ENCODE peak calls at places on chromosomes 3 and 15, in six cellular contexts. A is H9, U is IMR-90, W is trophoblast cell, K is mesenchymal stem cell, D is H1. I is an unnamed sample.

GRCh38 chr3:136350132-136350531 is 100.0 kb downstream of the PCCB start:
- DNase-seq in A (no peak), U (peak; percentile 98), W (peak; percentile 59), K (peak; percentile 91), D (no peak), I (no peak)

GRCh38 chr3:23480324-23480704 is 277.2 kb downstream of the UBE2E2 start:
- DNase-seq in A (no peak), U (no peak), W (no peak), K (no peak), D (no peak), I (no peak)

GRCh38 chr3:144444546-144444945 is 472.9 kb downstream of the DIPK2A start:
- DNase-seq in A (no peak), U (no peak), W (no peak), K (no peak), D (no peak), I (no peak)

GRCh38 chr15:76140069-76140454 is 80.3 kb downstream of the TMEM266 start:
- DNase-seq in A (peak; percentile 67), U (no peak), W (no peak), K (peak; percentile 1), D (no peak), I (no peak)

GRCh38 chr3:33544126-33544525 is 103.9 kb upstream of the UBP1 start:
- DNase-seq in A (no peak), U (peak; percentile 37), W (no peak), K (no peak), D (no peak), I (no peak)

GRCh38 chr3:15982667-15983145 is 184.9 kb upstream of the ANKRD28 start:
- DNase-seq in A (no peak), U (peak; percentile 96), W (peak; percentile 88), K (peak; percentile 97), D (no peak), I (peak; percentile 39)

GRCh38 chr3:42179110-42179725 is 86.8 kb downstream of the CCK start:
- DNase-seq in A (peak; percentile 66), U (peak; percentile 93), W (peak; percentile 80), K (peak; percentile 89), D (no peak), I (peak; percentile 48)

GRCh38 chr3:172323894-172324590 is 124.2 kb downstream of the GHSR start:
- DNase-seq in A (no peak), U (peak; percentile 62), W (peak; percentile 57), K (peak; percentile 81), D (no peak), I (no peak)

GRCh38 chr15:71440479-71441071 is 325.3 kb downstream of the THSD4 start:
- DNase-seq in A (no peak), U (peak; percentile 80), W (peak; percentile 68), K (peak; percentile 69), D (no peak), I (no peak)

GRCh38 chr3:41195970-41196369 is 3.3 kb upstream of the CTNNB1 start:
- DNase-seq in A (no peak), U (no peak), W (no peak), K (no peak), D (no peak), I (no peak)

GRCh38 chr15:77185242-77185785 is 114.4 kb upstream of the TSPAN3 start:
- DNase-seq in A (no peak), U (no peak), W (no peak), K (peak; percentile 22), D (no peak), I (no peak)

GRCh38 chr15:70096215-70096974 is 1.3 kb downstream of the TLE3 start:
- DNase-seq in A (no peak), U (peak; percentile 56), W (peak; percentile 46), K (peak; percentile 72), D (no peak), I (peak; percentile 76)

GRCh38 chr3:177726807-177727206 is 529.5 kb upstream of the TBL1XR1 start:
- DNase-seq in A (no peak), U (no peak), W (no peak), K (no peak), D (no peak), I (no peak)

GRCh38 chr3:117036259-117036799 is 326.8 kb downstream of the TUSC7 start:
- DNase-seq in A (no peak), U (peak; percentile 81), W (peak; percentile 40), K (peak; percentile 81), D (no peak), I (no peak)

GRCh38 chr15:39817892-39818291 is 35.3 kb upstream of the FSIP1 start:
- DNase-seq in A (no peak), U (no peak), W (peak; percentile 7), K (no peak), D (no peak), I (no peak)

GRCh38 chr15:100704281-100705055 is 102.1 kb downstream of the ASB7 start:
- DNase-seq in A (no peak), U (peak; percentile 92), W (no peak), K (peak; percentile 39), D (no peak), I (no peak)

GRCh38 chr15:53586815-53587214 is 172.6 kb downstream of the WDR72 start:
- DNase-seq in A (peak; percentile 81), U (no peak), W (peak; percentile 23), K (peak; percentile 1), D (peak; percentile 68), I (peak; percentile 70)

GRCh38 chr3:25033407-25034029 is 394.5 kb upstream of the RARB start:
- DNase-seq in A (peak; percentile 79), U (peak; percentile 6), W (peak; percentile 83), K (peak; percentile 26), D (peak; percentile 31), I (peak; percentile 45)

GRCh38 chr15:89823836-89824606 is 9.4 kb upstream of the ANPEP start:
- DNase-seq in A (no peak), U (no peak), W (no peak), K (no peak), D (no peak), I (no peak)

GRCh38 chr3:187406927-187407326 is 38.7 kb downstream of the RTP4 start:
- DNase-seq in A (no peak), U (no peak), W (no peak), K (peak; percentile 4), D (no peak), I (no peak)

GRCh38 chr15:67199881-67200763 is 54.3 kb downstream of the AAGAB start:
- DNase-seq in A (no peak), U (peak; percentile 76), W (peak; percentile 42), K (peak; percentile 63), D (no peak), I (no peak)

GRCh38 chr3:12990781-12991480 is 82.3 kb downstream of the IQSEC1 start:
- DNase-seq in A (no peak), U (peak; percentile 94), W (peak; percentile 92), K (peak; percentile 88), D (no peak), I (no peak)

GRCh38 chr15:90782450-90782849 is 65.3 kb downstream of the BLM start:
- DNase-seq in A (no peak), U (no peak), W (peak; percentile 34), K (no peak), D (no peak), I (no peak)

GRCh38 chr15:65259367-65259781 is 27.3 kb downstream of the PARP16 start:
- DNase-seq in A (no peak), U (no peak), W (no peak), K (no peak), D (no peak), I (no peak)

GRCh38 chr3:188689101-188689574 is 482.6 kb upstream of the TPRG1 start:
- DNase-seq in A (no peak), U (peak; percentile 56), W (peak; percentile 25), K (peak; percentile 71), D (no peak), I (no peak)

GRCh38 chr3:134901461-134901860 is 106.4 kb downstream of the EPHB1 start:
- DNase-seq in A (peak; percentile 45), U (no peak), W (no peak), K (no peak), D (no peak), I (no peak)

GRCh38 chr3:55090310-55090709 is 162.5 kb upstream of the LRTM1 start:
- DNase-seq in A (no peak), U (no peak), W (no peak), K (no peak), D (no peak), I (no peak)

GRCh38 chr3:65922441-65922840 is 116.3 kb downstream of the MAGI1 start:
- DNase-seq in A (no peak), U (peak; percentile 60), W (no peak), K (no peak), D (no peak), I (no peak)

GRCh38 chr15:60972866-60973265 is 256.2 kb downstream of the RORA start:
- DNase-seq in A (no peak), U (peak; percentile 93), W (no peak), K (peak; percentile 65), D (no peak), I (no peak)
- H3K14ac ChIP-seq in A (no peak overlapping the region), U (peak overlapping the region; percentile 99), W (no peak overlapping the region), K (no peak overlapping the region), D (no peak overlapping the region), I (no peak overlapping the region)

GRCh38 chr15:85477730-85478129 is 97.3 kb downstream of the AKAP13 start:
- DNase-seq in A (no peak), U (peak; percentile 86), W (no peak), K (peak; percentile 69), D (no peak), I (no peak)
- H2BK5ac ChIP-seq in A (no peak overlapping the region), U (no peak overlapping the region), W (no peak overlapping the region), K (no peak overlapping the region), D (no peak overlapping the region), I (no peak overlapping the region)

DNA sequence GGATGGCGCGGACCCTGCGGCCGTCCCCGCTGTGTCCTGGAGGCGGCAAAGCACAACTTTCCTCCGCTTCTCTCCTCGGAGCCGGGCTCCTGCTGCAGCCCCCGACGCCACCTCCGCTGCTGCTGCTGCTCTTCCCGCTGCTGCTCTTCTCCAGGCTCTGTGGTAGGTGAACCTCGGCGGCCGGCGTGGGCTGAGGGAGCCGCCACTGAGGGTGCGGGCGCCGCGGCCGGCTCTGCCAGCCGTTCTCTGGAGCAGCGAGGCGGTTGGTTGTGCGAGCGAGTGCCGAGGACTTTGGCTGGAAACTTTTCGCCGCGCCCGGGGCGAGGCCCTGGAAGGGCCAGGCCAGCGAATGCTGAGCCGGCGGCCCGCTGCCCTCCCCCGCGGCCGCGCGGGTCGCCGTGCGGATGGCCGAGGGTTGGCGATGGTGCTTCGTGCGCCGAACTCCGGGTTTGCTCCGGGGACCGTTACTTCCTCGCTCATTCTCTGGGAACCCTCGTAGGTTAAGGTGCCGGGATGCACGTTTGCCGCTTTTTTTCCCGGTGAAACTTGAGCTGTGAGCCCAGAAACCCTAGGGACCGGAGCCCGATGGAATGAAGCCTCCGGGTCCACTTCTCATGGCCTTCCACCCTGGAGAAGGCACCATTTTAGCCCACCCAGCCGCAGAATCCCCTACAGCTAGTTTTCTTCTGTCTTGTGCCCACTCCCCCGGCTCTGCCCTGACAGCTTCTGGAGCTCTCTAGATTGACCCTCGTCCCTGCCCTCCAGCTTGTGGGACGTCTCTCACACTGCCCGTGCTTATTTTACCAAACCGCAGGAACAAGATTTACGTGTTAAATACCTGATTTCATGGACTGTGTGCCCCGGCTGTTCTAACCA is 638 bp downstream of the NECTIN3 start:
- DNase-seq in A (peak; percentile 42), U (peak; percentile 25), W (peak; percentile 51), K (peak; percentile 58), D (no peak), I (no peak)
- H3K14ac ChIP-seq in A (peak overlapping the region; percentile 79), U (peak overlapping the region; percentile 96), W (peak overlapping the region; percentile 98), K (peak overlapping the region; percentile 87), D (no peak overlapping the region), I (peak overlapping the region; percentile 100)

DNA sequence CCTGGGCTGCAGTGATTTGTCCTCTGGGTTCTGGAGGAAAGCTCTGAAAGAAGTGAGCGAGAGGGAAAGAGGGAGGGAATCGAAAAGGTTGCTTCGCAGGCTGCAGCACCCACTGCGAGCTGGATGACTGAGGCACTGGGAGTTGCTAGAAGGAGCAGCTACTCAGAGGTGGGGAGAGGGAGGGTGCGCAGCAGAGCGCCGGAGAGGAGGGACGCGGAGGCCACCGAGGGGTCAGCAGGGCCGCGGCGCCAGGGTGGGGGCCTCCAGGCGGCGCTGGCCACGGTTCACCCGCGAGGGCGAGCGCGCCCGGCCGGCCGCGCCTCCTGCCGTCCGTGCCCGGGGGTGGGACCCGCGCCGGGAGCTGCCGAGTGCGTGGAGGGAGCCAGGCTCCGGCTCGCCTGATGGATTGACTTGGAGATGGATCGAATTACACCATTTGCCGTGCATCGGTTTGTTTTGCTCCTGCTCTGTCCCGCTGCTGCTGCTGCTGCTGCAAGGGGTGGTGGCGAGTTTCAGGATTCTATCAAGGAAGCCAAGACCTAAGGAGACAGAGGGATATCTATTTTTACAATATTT is at the start of gene SEMA6D:
- DNase-seq in A (peak; percentile 85), U (peak; percentile 85), W (peak; percentile 64), K (peak; percentile 93), D (peak; percentile 31), I (peak; percentile 83)
- H2BK5ac ChIP-seq in A (no peak within 1 kb of the TSS), U (peak within 1 kb of the TSS; percentile 90), W (peak within 1 kb of the TSS; percentile 5), K (no peak within 1 kb of the TSS), D (no peak within 1 kb of the TSS), I (no peak within 1 kb of the TSS)